ENCODE peak calls at places on chromosomes 5 and 9, in seven cellular contexts. M is activated gamma-delta T cell treated with Interleukin-2 at 50 U/mL for 16 hours, T is GM04504, D is NCI-H1694, A is stomach, E is astrocyte of the spinal cord, U is HT-29. L is an unnamed sample.

GRCh38 chr9:101130089-101130488 is 101.6 kb downstream of the PLPPR1 start:
- DNase-seq in E (no peak), M (no peak), A (no peak), U (no peak), T (no peak), D (no peak), L (no peak)

GRCh38 chr9:88820055-88820454 is 171.2 kb upstream of the S1PR3 start:
- DNase-seq in T (no peak), U (no peak), A (no peak), D (no peak), M (no peak), E (no peak), L (no peak)

GRCh38 chr9:120524852-120525251 is 55.1 kb downstream of the CDK5RAP2 start:
- DNase-seq in M (no peak), E (no peak), D (no peak), A (no peak), U (no peak), T (no peak), L (no peak)

GRCh38 chr5:45601424-45601823 is 94.8 kb downstream of the HCN1 start:
- DNase-seq in A (no peak), M (no peak), U (no peak), D (no peak), E (no peak), T (no peak), L (no peak)

GRCh38 chr5:153496835-153497234 is 6.4 kb downstream of the GRIA1 start:
- DNase-seq in U (peak), T (no peak), A (no peak), E (peak), D (peak), M (no peak), L (no peak)

GRCh38 chr5:72209515-72210115 is 102.3 kb downstream of the MAP1B start:
- DNase-seq in M (no peak), T (peak), E (peak), U (no peak), A (no peak), D (peak), L (no peak)

GRCh38 chr5:113612060-113612496 is 98.6 kb downstream of the YTHDC2 start:
- DNase-seq in U (peak), M (no peak), D (no peak), T (peak), E (peak), A (no peak), L (no peak)

GRCh38 chr5:130324953-130325671 is 420.8 kb downstream of the CHSY3 start:
- DNase-seq in M (no peak), U (no peak), D (no peak), E (peak), A (no peak), T (no peak), L (no peak)

GRCh38 chr9:134344068-134344820 is 18.0 kb downstream of the RXRA start:
- DNase-seq in M (peak), U (no peak), E (peak), A (no peak), D (no peak), T (no peak), L (no peak)

GRCh38 chr9:110095238-110095637 is 112.7 kb downstream of the C9orf152 start:
- DNase-seq in A (no peak), D (no peak), T (no peak), E (peak), U (no peak), M (no peak), L (no peak)

GRCh38 chr5:60505373-60505772 is 194.6 kb downstream of the DEPDC1B start:
- DNase-seq in A (no peak), M (no peak), D (no peak), U (no peak), T (no peak), E (no peak), L (no peak)

GRCh38 chr5:143898914-143899591 is 87.1 kb downstream of the HMHB1 start:
- DNase-seq in T (no peak), A (no peak), E (no peak), D (no peak), U (no peak), M (no peak), L (no peak)

GRCh38 chr5:85538362-85538761 is 1079.4 kb upstream of the COX7C start:
- DNase-seq in M (no peak), U (no peak), T (no peak), A (no peak), E (no peak), D (no peak), L (no peak)

GRCh38 chr5:1176473-1177391 is 24.7 kb upstream of the SLC6A19 start:
- DNase-seq in A (no peak), E (no peak), D (no peak), U (peak), M (no peak), T (no peak), L (no peak)

GRCh38 chr5:38046093-38046492 is 206.3 kb upstream of the GDNF start:
- DNase-seq in T (no peak), M (no peak), E (no peak), A (no peak), U (no peak), D (no peak), L (no peak)

GRCh38 chr9:126621919-126622735 is 8.4 kb downstream of the LMX1B start:
- DNase-seq in E (no peak), M (no peak), T (no peak), A (no peak), U (no peak), D (no peak), L (no peak)

GRCh38 chr9:84703793-84704192 is 34.3 kb downstream of the NTRK2 start:
- DNase-seq in D (no peak), A (no peak), U (no peak), M (no peak), T (no peak), E (peak), L (no peak)

GRCh38 chr5:67165524-67166459 is 30.8 kb downstream of the CD180 start:
- DNase-seq in T (no peak), D (no peak), E (peak), U (peak), A (peak), M (peak), L (peak)

GRCh38 chr5:113292535-113292934 is 142.3 kb downstream of the TSSK1B start:
- DNase-seq in A (no peak), E (no peak), U (no peak), D (no peak), M (no peak), T (no peak), L (no peak)

GRCh38 chr9:107751522-107752235 is 262.1 kb upstream of the KLF4 start:
- DNase-seq in A (peak), T (no peak), E (peak), U (peak), D (no peak), M (no peak), L (no peak)

GRCh38 chr9:128995791-128996190 is 32.3 kb downstream of the SH3GLB2 start:
- DNase-seq in M (no peak), A (no peak), E (no peak), U (no peak), T (no peak), D (no peak), L (no peak)

GRCh38 chr9:5886114-5886939 is 4.4 kb upstream of the MLANA start:
- DNase-seq in D (peak), T (no peak), U (peak), M (peak), E (peak), A (peak), L (no peak)

GRCh38 chr9:136958473-136958872 is 6.4 kb downstream of the LCN12 start:
- DNase-seq in U (no peak), E (no peak), M (no peak), D (no peak), T (no peak), A (no peak), L (no peak)

GRCh38 chr5:54836959-54837534 is 148.3 kb downstream of the ESM1 start:
- DNase-seq in U (no peak), A (no peak), E (no peak), D (no peak), T (no peak), M (no peak), L (no peak)

GRCh38 chr5:73716284-73716808 is 90.3 kb downstream of the ARHGEF28 start:
- DNase-seq in M (no peak), T (no peak), A (no peak), U (no peak), D (no peak), E (no peak), L (no peak)

GRCh38 chr5:120314201-120314600 is 149.9 kb upstream of the PRR16 start:
- DNase-seq in D (no peak), A (no peak), T (no peak), M (no peak), E (peak), U (no peak), L (no peak)

GRCh38 chr5:1419476-1420210 is 25.6 kb downstream of the SLC6A3 start:
- DNase-seq in A (no peak), M (no peak), E (no peak), D (no peak), U (no peak), T (no peak), L (no peak)

GRCh38 chr5:170576602-170577584 is 73.1 kb downstream of the KCNIP1 start:
- DNase-seq in A (no peak), U (no peak), D (peak), M (no peak), E (peak), T (no peak), L (no peak)

GRCh38 chr5:149114403-149115312 is 26.6 kb upstream of the ABLIM3 start:
- DNase-seq in E (peak), M (peak), A (peak), D (peak), U (peak), T (peak), L (peak)